ENCODE peak calls at places on chromosomes 5 and 9, in eight cellular contexts. One of them, this sample, is unnamed.

GRCh38 chr5:94613583-94613982 is 4.8 kb downstream of the KIAA0825 start:
- DNase-seq in lower leg skin: no peak
- DNase-seq in WTC11: no peak
- DNase-seq in non-pigmented ciliary epithelial cell: no peak
- DNase-seq in activated T-cell treated with anti-CD3 and anti-CD28 coated beads for 24 hours: no peak
- DNase-seq in NCI-H1694: peak
- DNase-seq in NCI-H1092: no peak
- DNase-seq in psoas muscle: no peak
- DNase-seq in this sample: no peak

GRCh38 chr5:142183561-142183960 is 75.0 kb downstream of the NDFIP1 start:
- DNase-seq in NCI-H1092: no peak
- DNase-seq in WTC11: no peak
- DNase-seq in psoas muscle: no peak
- DNase-seq in activated T-cell treated with anti-CD3 and anti-CD28 coated beads for 24 hours: no peak
- DNase-seq in NCI-H1694: no peak
- DNase-seq in non-pigmented ciliary epithelial cell: no peak
- DNase-seq in lower leg skin: no peak
- DNase-seq in this sample: no peak

GRCh38 chr9:90974643-90975245 is 173.1 kb downstream of the SYK start:
- DNase-seq in NCI-H1092: no peak
- DNase-seq in WTC11: no peak
- DNase-seq in activated T-cell treated with anti-CD3 and anti-CD28 coated beads for 24 hours: no peak
- DNase-seq in psoas muscle: no peak
- DNase-seq in lower leg skin: no peak
- DNase-seq in NCI-H1694: no peak
- DNase-seq in non-pigmented ciliary epithelial cell: no peak
- DNase-seq in this sample: no peak

GRCh38 chr9:132894857-132895846 is 16.5 kb downstream of the SPACA9 start:
- DNase-seq in psoas muscle: no peak
- DNase-seq in lower leg skin: no peak
- DNase-seq in WTC11: no peak
- DNase-seq in NCI-H1092: no peak
- DNase-seq in NCI-H1694: no peak
- DNase-seq in non-pigmented ciliary epithelial cell: no peak
- DNase-seq in activated T-cell treated with anti-CD3 and anti-CD28 coated beads for 24 hours: no peak
- DNase-seq in this sample: no peak

GRCh38 chr5:123209163-123210013 is 120.3 kb downstream of the PRDM6 start:
- DNase-seq in psoas muscle: no peak
- DNase-seq in activated T-cell treated with anti-CD3 and anti-CD28 coated beads for 24 hours: no peak
- DNase-seq in lower leg skin: no peak
- DNase-seq in NCI-H1694: no peak
- DNase-seq in non-pigmented ciliary epithelial cell: peak
- DNase-seq in NCI-H1092: no peak
- DNase-seq in WTC11: no peak
- DNase-seq in this sample: no peak

GRCh38 chr5:11239261-11239660 is 478.2 kb upstream of the DAP start:
- DNase-seq in WTC11: no peak
- DNase-seq in NCI-H1694: no peak
- DNase-seq in psoas muscle: no peak
- DNase-seq in non-pigmented ciliary epithelial cell: no peak
- DNase-seq in activated T-cell treated with anti-CD3 and anti-CD28 coated beads for 24 hours: no peak
- DNase-seq in lower leg skin: no peak
- DNase-seq in NCI-H1092: no peak
- DNase-seq in this sample: no peak

GRCh38 chr5:6723122-6723885 is 10.1 kb downstream of the TENT4A start:
- DNase-seq in lower leg skin: no peak
- DNase-seq in WTC11: no peak
- DNase-seq in non-pigmented ciliary epithelial cell: no peak
- DNase-seq in NCI-H1694: no peak
- DNase-seq in psoas muscle: no peak
- DNase-seq in activated T-cell treated with anti-CD3 and anti-CD28 coated beads for 24 hours: no peak
- DNase-seq in NCI-H1092: no peak
- DNase-seq in this sample: no peak

GRCh38 chr9:34647651-34648050 is 1.2 kb downstream of the GALT start:
- DNase-seq in WTC11: no peak
- DNase-seq in NCI-H1092: no peak
- DNase-seq in non-pigmented ciliary epithelial cell: no peak
- DNase-seq in NCI-H1694: no peak
- DNase-seq in psoas muscle: no peak
- DNase-seq in activated T-cell treated with anti-CD3 and anti-CD28 coated beads for 24 hours: no peak
- DNase-seq in lower leg skin: no peak
- DNase-seq in this sample: no peak

GRCh38 chr5:1792842-1793266 is 6.8 kb downstream of the MRPL36 start:
- DNase-seq in WTC11: no peak
- DNase-seq in non-pigmented ciliary epithelial cell: peak
- DNase-seq in NCI-H1092: no peak
- DNase-seq in activated T-cell treated with anti-CD3 and anti-CD28 coated beads for 24 hours: peak
- DNase-seq in psoas muscle: no peak
- DNase-seq in lower leg skin: no peak
- DNase-seq in NCI-H1694: no peak
- DNase-seq in this sample: no peak

GRCh38 chr5:53545744-53546143 is 14.7 kb upstream of the NDUFS4 start:
- DNase-seq in lower leg skin: no peak
- DNase-seq in NCI-H1694: no peak
- DNase-seq in activated T-cell treated with anti-CD3 and anti-CD28 coated beads for 24 hours: no peak
- DNase-seq in psoas muscle: no peak
- DNase-seq in non-pigmented ciliary epithelial cell: no peak
- DNase-seq in WTC11: no peak
- DNase-seq in NCI-H1092: no peak
- DNase-seq in this sample: no peak

GRCh38 chr5:33235304-33235703 is 205.5 kb upstream of the TARS1 start:
- DNase-seq in WTC11: no peak
- DNase-seq in NCI-H1694: no peak
- DNase-seq in activated T-cell treated with anti-CD3 and anti-CD28 coated beads for 24 hours: no peak
- DNase-seq in lower leg skin: no peak
- DNase-seq in non-pigmented ciliary epithelial cell: no peak
- DNase-seq in psoas muscle: no peak
- DNase-seq in NCI-H1092: no peak
- DNase-seq in this sample: no peak

GRCh38 chr5:156595132-156595787 is 254.8 kb upstream of the PPP1R2B start:
- DNase-seq in non-pigmented ciliary epithelial cell: no peak
- DNase-seq in lower leg skin: peak
- DNase-seq in NCI-H1694: no peak
- DNase-seq in psoas muscle: peak
- DNase-seq in NCI-H1092: no peak
- DNase-seq in WTC11: no peak
- DNase-seq in activated T-cell treated with anti-CD3 and anti-CD28 coated beads for 24 hours: no peak
- DNase-seq in this sample: no peak

GRCh38 chr9:114370251-114370984 is 17.4 kb downstream of the AKNA start:
- DNase-seq in non-pigmented ciliary epithelial cell: no peak
- DNase-seq in activated T-cell treated with anti-CD3 and anti-CD28 coated beads for 24 hours: no peak
- DNase-seq in NCI-H1694: no peak
- DNase-seq in psoas muscle: no peak
- DNase-seq in lower leg skin: no peak
- DNase-seq in NCI-H1092: no peak
- DNase-seq in WTC11: peak
- DNase-seq in this sample: no peak

GRCh38 chr9:81665514-81665838 is 23.9 kb downstream of the TLE1 start:
- DNase-seq in activated T-cell treated with anti-CD3 and anti-CD28 coated beads for 24 hours: no peak
- DNase-seq in NCI-H1092: peak
- DNase-seq in non-pigmented ciliary epithelial cell: no peak
- DNase-seq in lower leg skin: no peak
- DNase-seq in psoas muscle: no peak
- DNase-seq in WTC11: peak
- DNase-seq in NCI-H1694: no peak
- DNase-seq in this sample: peak

GRCh38 chr9:137049544-137050449 is 3.8 kb upstream of the NPDC1 start:
- DNase-seq in NCI-H1694: peak
- DNase-seq in psoas muscle: no peak
- DNase-seq in WTC11: peak
- DNase-seq in non-pigmented ciliary epithelial cell: no peak
- DNase-seq in lower leg skin: no peak
- DNase-seq in NCI-H1092: peak
- DNase-seq in activated T-cell treated with anti-CD3 and anti-CD28 coated beads for 24 hours: no peak
- DNase-seq in this sample: peak

GRCh38 chr5:565782-566445 is 41.7 kb upstream of the SLC9A3 start:
- DNase-seq in NCI-H1092: no peak
- DNase-seq in activated T-cell treated with anti-CD3 and anti-CD28 coated beads for 24 hours: no peak
- DNase-seq in WTC11: peak
- DNase-seq in psoas muscle: no peak
- DNase-seq in lower leg skin: no peak
- DNase-seq in non-pigmented ciliary epithelial cell: no peak
- DNase-seq in NCI-H1694: no peak
- DNase-seq in this sample: no peak

GRCh38 chr5:35830587-35830986 is 26.1 kb upstream of the IL7R start:
- DNase-seq in activated T-cell treated with anti-CD3 and anti-CD28 coated beads for 24 hours: no peak
- DNase-seq in NCI-H1694: no peak
- DNase-seq in WTC11: no peak
- DNase-seq in NCI-H1092: no peak
- DNase-seq in non-pigmented ciliary epithelial cell: no peak
- DNase-seq in psoas muscle: no peak
- DNase-seq in lower leg skin: no peak
- DNase-seq in this sample: no peak

GRCh38 chr9:90007516-90008430 is 403.0 kb downstream of the GADD45G start:
- DNase-seq in WTC11: no peak
- DNase-seq in NCI-H1694: no peak
- DNase-seq in non-pigmented ciliary epithelial cell: no peak
- DNase-seq in activated T-cell treated with anti-CD3 and anti-CD28 coated beads for 24 hours: no peak
- DNase-seq in NCI-H1092: no peak
- DNase-seq in lower leg skin: no peak
- DNase-seq in psoas muscle: no peak
- DNase-seq in this sample: no peak

GRCh38 chr5:1028481-1029269 is 20.1 kb downstream of the NKD2 start:
- DNase-seq in non-pigmented ciliary epithelial cell: no peak
- DNase-seq in psoas muscle: peak
- DNase-seq in WTC11: peak
- DNase-seq in NCI-H1092: no peak
- DNase-seq in activated T-cell treated with anti-CD3 and anti-CD28 coated beads for 24 hours: no peak
- DNase-seq in lower leg skin: no peak
- DNase-seq in NCI-H1694: no peak
- DNase-seq in this sample: no peak

GRCh38 chr5:141001466-141001853 is 35.2 kb downstream of the PCDHAC2 start:
- DNase-seq in psoas muscle: no peak
- DNase-seq in NCI-H1694: no peak
- DNase-seq in NCI-H1092: no peak
- DNase-seq in non-pigmented ciliary epithelial cell: no peak
- DNase-seq in activated T-cell treated with anti-CD3 and anti-CD28 coated beads for 24 hours: no peak
- DNase-seq in lower leg skin: no peak
- DNase-seq in WTC11: peak
- DNase-seq in this sample: peak

GRCh38 chr5:33311893-33312292 is 128.9 kb upstream of the TARS1 start:
- DNase-seq in NCI-H1694: no peak
- DNase-seq in non-pigmented ciliary epithelial cell: peak
- DNase-seq in psoas muscle: no peak
- DNase-seq in NCI-H1092: no peak
- DNase-seq in WTC11: no peak
- DNase-seq in lower leg skin: no peak
- DNase-seq in activated T-cell treated with anti-CD3 and anti-CD28 coated beads for 24 hours: no peak
- DNase-seq in this sample: no peak

GRCh38 chr5:35771321-35771720 is 85.4 kb upstream of the IL7R start:
- DNase-seq in NCI-H1694: no peak
- DNase-seq in NCI-H1092: no peak
- DNase-seq in non-pigmented ciliary epithelial cell: peak
- DNase-seq in WTC11: no peak
- DNase-seq in lower leg skin: no peak
- DNase-seq in psoas muscle: no peak
- DNase-seq in activated T-cell treated with anti-CD3 and anti-CD28 coated beads for 24 hours: no peak
- DNase-seq in this sample: no peak

GRCh38 chr9:95157491-95158151 is 159.9 kb downstream of the FANCC start:
- DNase-seq in lower leg skin: no peak
- DNase-seq in non-pigmented ciliary epithelial cell: peak
- DNase-seq in NCI-H1694: no peak
- DNase-seq in NCI-H1092: no peak
- DNase-seq in WTC11: no peak
- DNase-seq in activated T-cell treated with anti-CD3 and anti-CD28 coated beads for 24 hours: no peak
- DNase-seq in psoas muscle: no peak
- DNase-seq in this sample: peak

GRCh38 chr9:16315720-16316119 is 554.8 kb downstream of the BNC2 start:
- DNase-seq in NCI-H1694: no peak
- DNase-seq in psoas muscle: no peak
- DNase-seq in activated T-cell treated with anti-CD3 and anti-CD28 coated beads for 24 hours: no peak
- DNase-seq in WTC11: no peak
- DNase-seq in NCI-H1092: no peak
- DNase-seq in non-pigmented ciliary epithelial cell: no peak
- DNase-seq in lower leg skin: no peak
- DNase-seq in this sample: no peak

GRCh38 chr5:79263-79662 is 12.7 kb upstream of the PLEKHG4B start:
- DNase-seq in NCI-H1694: no peak
- DNase-seq in psoas muscle: no peak
- DNase-seq in activated T-cell treated with anti-CD3 and anti-CD28 coated beads for 24 hours: no peak
- DNase-seq in non-pigmented ciliary epithelial cell: no peak
- DNase-seq in WTC11: no peak
- DNase-seq in lower leg skin: no peak
- DNase-seq in NCI-H1092: no peak
- DNase-seq in this sample: no peak

GRCh38 chr5:912356-913091 is 19.8 kb downstream of the TRIP13 start:
- DNase-seq in NCI-H1694: no peak
- DNase-seq in WTC11: no peak
- DNase-seq in non-pigmented ciliary epithelial cell: peak
- DNase-seq in lower leg skin: peak
- DNase-seq in activated T-cell treated with anti-CD3 and anti-CD28 coated beads for 24 hours: peak
- DNase-seq in psoas muscle: no peak
- DNase-seq in NCI-H1092: no peak
- DNase-seq in this sample: no peak

GRCh38 chr9:3125602-3126392 is 281.9 kb upstream of the PUM3 start:
- DNase-seq in NCI-H1694: no peak
- DNase-seq in activated T-cell treated with anti-CD3 and anti-CD28 coated beads for 24 hours: no peak
- DNase-seq in NCI-H1092: no peak
- DNase-seq in psoas muscle: no peak
- DNase-seq in non-pigmented ciliary epithelial cell: no peak
- DNase-seq in WTC11: no peak
- DNase-seq in lower leg skin: no peak
- DNase-seq in this sample: no peak

GRCh38 chr9:13443380-13444271 is 164.1 kb upstream of the MPDZ start:
- DNase-seq in WTC11: no peak
- DNase-seq in lower leg skin: no peak
- DNase-seq in activated T-cell treated with anti-CD3 and anti-CD28 coated beads for 24 hours: no peak
- DNase-seq in NCI-H1092: peak
- DNase-seq in NCI-H1694: peak
- DNase-seq in psoas muscle: peak
- DNase-seq in non-pigmented ciliary epithelial cell: no peak
- DNase-seq in this sample: peak

GRCh38 chr9:112193562-112194288 is 18.6 kb upstream of the SUSD1 start:
- DNase-seq in activated T-cell treated with anti-CD3 and anti-CD28 coated beads for 24 hours: no peak
- DNase-seq in NCI-H1092: no peak
- DNase-seq in lower leg skin: no peak
- DNase-seq in non-pigmented ciliary epithelial cell: no peak
- DNase-seq in NCI-H1694: no peak
- DNase-seq in psoas muscle: no peak
- DNase-seq in WTC11: no peak
- DNase-seq in this sample: no peak

GRCh38 chr5:148457183-148457620 is 73.4 kb downstream of the FBXO38 start:
- DNase-seq in NCI-H1092: no peak
- DNase-seq in lower leg skin: no peak
- DNase-seq in WTC11: peak
- DNase-seq in NCI-H1694: peak
- DNase-seq in activated T-cell treated with anti-CD3 and anti-CD28 coated beads for 24 hours: no peak
- DNase-seq in non-pigmented ciliary epithelial cell: no peak
- DNase-seq in psoas muscle: no peak
- DNase-seq in this sample: peak